ENCODE peak calls at places on chromosomes 3 and 15, in six cellular contexts. One of them, this sample, is unnamed.

GRCh38 chr15:68188647-68189046 is 16.5 kb downstream of the CALML4 start:
- DNase-seq in stimulated activated CD4-positive, alpha-beta T cell treated with anti-CD3 and anti-CD28 coated beads, Interleukin-2, amount 100 ng/mL, for 48 hours: no peak
- DNase-seq in amniotic epithelial cell: no peak
- DNase-seq in spleen: no peak
- DNase-seq in psoas muscle: no peak
- DNase-seq in activated naive CD4-positive, alpha-beta T cell treated with anti-CD3 and anti-CD28 coated beads, Interleukin-2, amount 10 ng/mL, durations not matched to agents 7 days and 5 days: no peak
- DNase-seq in this sample: no peak

GRCh38 chr3:13277860-13278531 is 142.1 kb downstream of the NUP210 start:
- DNase-seq in stimulated activated CD4-positive, alpha-beta T cell treated with anti-CD3 and anti-CD28 coated beads, Interleukin-2, amount 100 ng/mL, for 48 hours: no peak
- DNase-seq in psoas muscle: peak
- DNase-seq in activated naive CD4-positive, alpha-beta T cell treated with anti-CD3 and anti-CD28 coated beads, Interleukin-2, amount 10 ng/mL, durations not matched to agents 7 days and 5 days: no peak
- DNase-seq in spleen: peak
- DNase-seq in amniotic epithelial cell: no peak
- DNase-seq in this sample: no peak

GRCh38 chr3:11167590-11167989 is 13.3 kb downstream of the HRH1 start:
- DNase-seq in activated naive CD4-positive, alpha-beta T cell treated with anti-CD3 and anti-CD28 coated beads, Interleukin-2, amount 10 ng/mL, durations not matched to agents 7 days and 5 days: no peak
- DNase-seq in spleen: peak
- DNase-seq in stimulated activated CD4-positive, alpha-beta T cell treated with anti-CD3 and anti-CD28 coated beads, Interleukin-2, amount 100 ng/mL, for 48 hours: no peak
- DNase-seq in psoas muscle: no peak
- DNase-seq in amniotic epithelial cell: no peak
- DNase-seq in this sample: no peak

GRCh38 chr3:74592359-74592758 is 22.1 kb downstream of the CNTN3 start:
- DNase-seq in stimulated activated CD4-positive, alpha-beta T cell treated with anti-CD3 and anti-CD28 coated beads, Interleukin-2, amount 100 ng/mL, for 48 hours: no peak
- DNase-seq in spleen: no peak
- DNase-seq in activated naive CD4-positive, alpha-beta T cell treated with anti-CD3 and anti-CD28 coated beads, Interleukin-2, amount 10 ng/mL, durations not matched to agents 7 days and 5 days: no peak
- DNase-seq in psoas muscle: no peak
- DNase-seq in amniotic epithelial cell: no peak
- DNase-seq in this sample: no peak

GRCh38 chr3:120850326-120851295 is 57.4 kb upstream of the STXBP5L start:
- DNase-seq in spleen: no peak
- DNase-seq in stimulated activated CD4-positive, alpha-beta T cell treated with anti-CD3 and anti-CD28 coated beads, Interleukin-2, amount 100 ng/mL, for 48 hours: no peak
- DNase-seq in psoas muscle: no peak
- DNase-seq in amniotic epithelial cell: peak
- DNase-seq in activated naive CD4-positive, alpha-beta T cell treated with anti-CD3 and anti-CD28 coated beads, Interleukin-2, amount 10 ng/mL, durations not matched to agents 7 days and 5 days: no peak
- DNase-seq in this sample: no peak

GRCh38 chr3:48661501-48662139 is 1.1 kb downstream of the CELSR3 start:
- DNase-seq in spleen: peak
- DNase-seq in psoas muscle: peak
- DNase-seq in amniotic epithelial cell: peak
- DNase-seq in stimulated activated CD4-positive, alpha-beta T cell treated with anti-CD3 and anti-CD28 coated beads, Interleukin-2, amount 100 ng/mL, for 48 hours: peak
- DNase-seq in activated naive CD4-positive, alpha-beta T cell treated with anti-CD3 and anti-CD28 coated beads, Interleukin-2, amount 10 ng/mL, durations not matched to agents 7 days and 5 days: peak
- DNase-seq in this sample: peak

GRCh38 chr3:99023590-99024192 is 122.2 kb upstream of the DCBLD2 start:
- DNase-seq in activated naive CD4-positive, alpha-beta T cell treated with anti-CD3 and anti-CD28 coated beads, Interleukin-2, amount 10 ng/mL, durations not matched to agents 7 days and 5 days: no peak
- DNase-seq in amniotic epithelial cell: peak
- DNase-seq in psoas muscle: no peak
- DNase-seq in spleen: no peak
- DNase-seq in stimulated activated CD4-positive, alpha-beta T cell treated with anti-CD3 and anti-CD28 coated beads, Interleukin-2, amount 100 ng/mL, for 48 hours: no peak
- DNase-seq in this sample: no peak

GRCh38 chr3:124483915-124484470 is 246.3 kb upstream of the UMPS start:
- DNase-seq in stimulated activated CD4-positive, alpha-beta T cell treated with anti-CD3 and anti-CD28 coated beads, Interleukin-2, amount 100 ng/mL, for 48 hours: no peak
- DNase-seq in activated naive CD4-positive, alpha-beta T cell treated with anti-CD3 and anti-CD28 coated beads, Interleukin-2, amount 10 ng/mL, durations not matched to agents 7 days and 5 days: no peak
- DNase-seq in spleen: no peak
- DNase-seq in psoas muscle: no peak
- DNase-seq in amniotic epithelial cell: peak
- DNase-seq in this sample: no peak

GRCh38 chr15:67720556-67721175 is 104.6 kb upstream of the SKOR1 start:
- DNase-seq in amniotic epithelial cell: no peak
- DNase-seq in spleen: no peak
- DNase-seq in activated naive CD4-positive, alpha-beta T cell treated with anti-CD3 and anti-CD28 coated beads, Interleukin-2, amount 10 ng/mL, durations not matched to agents 7 days and 5 days: no peak
- DNase-seq in stimulated activated CD4-positive, alpha-beta T cell treated with anti-CD3 and anti-CD28 coated beads, Interleukin-2, amount 100 ng/mL, for 48 hours: no peak
- DNase-seq in psoas muscle: no peak
- DNase-seq in this sample: no peak

GRCh38 chr3:122067214-122067550 is 12.0 kb downstream of the CD86 start:
- DNase-seq in spleen: no peak
- DNase-seq in amniotic epithelial cell: no peak
- DNase-seq in stimulated activated CD4-positive, alpha-beta T cell treated with anti-CD3 and anti-CD28 coated beads, Interleukin-2, amount 100 ng/mL, for 48 hours: no peak
- DNase-seq in psoas muscle: no peak
- DNase-seq in activated naive CD4-positive, alpha-beta T cell treated with anti-CD3 and anti-CD28 coated beads, Interleukin-2, amount 10 ng/mL, durations not matched to agents 7 days and 5 days: no peak
- DNase-seq in this sample: no peak

GRCh38 chr3:119297169-119297568 is 3.0 kb downstream of the ARHGAP31 start:
- DNase-seq in activated naive CD4-positive, alpha-beta T cell treated with anti-CD3 and anti-CD28 coated beads, Interleukin-2, amount 10 ng/mL, durations not matched to agents 7 days and 5 days: no peak
- DNase-seq in amniotic epithelial cell: no peak
- DNase-seq in stimulated activated CD4-positive, alpha-beta T cell treated with anti-CD3 and anti-CD28 coated beads, Interleukin-2, amount 100 ng/mL, for 48 hours: no peak
- DNase-seq in psoas muscle: no peak
- DNase-seq in spleen: peak
- DNase-seq in this sample: no peak

GRCh38 chr15:85708402-85708932 is 86.3 kb downstream of the KLHL25 start:
- DNase-seq in spleen: no peak
- DNase-seq in amniotic epithelial cell: peak
- DNase-seq in stimulated activated CD4-positive, alpha-beta T cell treated with anti-CD3 and anti-CD28 coated beads, Interleukin-2, amount 100 ng/mL, for 48 hours: no peak
- DNase-seq in activated naive CD4-positive, alpha-beta T cell treated with anti-CD3 and anti-CD28 coated beads, Interleukin-2, amount 10 ng/mL, durations not matched to agents 7 days and 5 days: no peak
- DNase-seq in psoas muscle: no peak
- DNase-seq in this sample: no peak

GRCh38 chr3:197371521-197372075 is 73.2 kb upstream of the DLG1 start:
- DNase-seq in amniotic epithelial cell: no peak
- DNase-seq in spleen: no peak
- DNase-seq in activated naive CD4-positive, alpha-beta T cell treated with anti-CD3 and anti-CD28 coated beads, Interleukin-2, amount 10 ng/mL, durations not matched to agents 7 days and 5 days: no peak
- DNase-seq in stimulated activated CD4-positive, alpha-beta T cell treated with anti-CD3 and anti-CD28 coated beads, Interleukin-2, amount 100 ng/mL, for 48 hours: no peak
- DNase-seq in psoas muscle: no peak
- DNase-seq in this sample: no peak

GRCh38 chr3:106068795-106069194 is 200.0 kb upstream of the CBLB start:
- DNase-seq in activated naive CD4-positive, alpha-beta T cell treated with anti-CD3 and anti-CD28 coated beads, Interleukin-2, amount 10 ng/mL, durations not matched to agents 7 days and 5 days: no peak
- DNase-seq in spleen: no peak
- DNase-seq in stimulated activated CD4-positive, alpha-beta T cell treated with anti-CD3 and anti-CD28 coated beads, Interleukin-2, amount 100 ng/mL, for 48 hours: no peak
- DNase-seq in psoas muscle: no peak
- DNase-seq in amniotic epithelial cell: no peak
- DNase-seq in this sample: no peak

GRCh38 chr15:60534546-60534945 is 55.6 kb upstream of the ICE2 start:
- DNase-seq in spleen: no peak
- DNase-seq in activated naive CD4-positive, alpha-beta T cell treated with anti-CD3 and anti-CD28 coated beads, Interleukin-2, amount 10 ng/mL, durations not matched to agents 7 days and 5 days: no peak
- DNase-seq in psoas muscle: no peak
- DNase-seq in stimulated activated CD4-positive, alpha-beta T cell treated with anti-CD3 and anti-CD28 coated beads, Interleukin-2, amount 100 ng/mL, for 48 hours: no peak
- DNase-seq in amniotic epithelial cell: no peak
- DNase-seq in this sample: no peak

GRCh38 chr3:101829066-101829830 is 20.1 kb upstream of the NFKBIZ start:
- DNase-seq in amniotic epithelial cell: peak
- DNase-seq in activated naive CD4-positive, alpha-beta T cell treated with anti-CD3 and anti-CD28 coated beads, Interleukin-2, amount 10 ng/mL, durations not matched to agents 7 days and 5 days: peak
- DNase-seq in spleen: peak
- DNase-seq in stimulated activated CD4-positive, alpha-beta T cell treated with anti-CD3 and anti-CD28 coated beads, Interleukin-2, amount 100 ng/mL, for 48 hours: peak
- DNase-seq in psoas muscle: peak
- DNase-seq in this sample: peak

GRCh38 chr3:63278171-63278999 is at the start of gene SYNPR:
- DNase-seq in psoas muscle: no peak
- DNase-seq in amniotic epithelial cell: no peak
- DNase-seq in stimulated activated CD4-positive, alpha-beta T cell treated with anti-CD3 and anti-CD28 coated beads, Interleukin-2, amount 100 ng/mL, for 48 hours: no peak
- DNase-seq in spleen: no peak
- DNase-seq in activated naive CD4-positive, alpha-beta T cell treated with anti-CD3 and anti-CD28 coated beads, Interleukin-2, amount 10 ng/mL, durations not matched to agents 7 days and 5 days: no peak
- DNase-seq in this sample: no peak

GRCh38 chr3:194257916-194258668 is 93.0 kb downstream of the CPN2 start:
- DNase-seq in spleen: no peak
- DNase-seq in amniotic epithelial cell: no peak
- DNase-seq in activated naive CD4-positive, alpha-beta T cell treated with anti-CD3 and anti-CD28 coated beads, Interleukin-2, amount 10 ng/mL, durations not matched to agents 7 days and 5 days: peak
- DNase-seq in stimulated activated CD4-positive, alpha-beta T cell treated with anti-CD3 and anti-CD28 coated beads, Interleukin-2, amount 100 ng/mL, for 48 hours: no peak
- DNase-seq in psoas muscle: no peak
- DNase-seq in this sample: no peak

GRCh38 chr15:38076806-38077205 is 142.4 kb downstream of the TMCO5A start:
- DNase-seq in psoas muscle: peak
- DNase-seq in activated naive CD4-positive, alpha-beta T cell treated with anti-CD3 and anti-CD28 coated beads, Interleukin-2, amount 10 ng/mL, durations not matched to agents 7 days and 5 days: no peak
- DNase-seq in spleen: peak
- DNase-seq in stimulated activated CD4-positive, alpha-beta T cell treated with anti-CD3 and anti-CD28 coated beads, Interleukin-2, amount 100 ng/mL, for 48 hours: no peak
- DNase-seq in amniotic epithelial cell: no peak
- DNase-seq in this sample: no peak

GRCh38 chr15:76334438-76335004 is 2.1 kb upstream of the ISL2 start:
- DNase-seq in activated naive CD4-positive, alpha-beta T cell treated with anti-CD3 and anti-CD28 coated beads, Interleukin-2, amount 10 ng/mL, durations not matched to agents 7 days and 5 days: no peak
- DNase-seq in psoas muscle: no peak
- DNase-seq in spleen: no peak
- DNase-seq in amniotic epithelial cell: no peak
- DNase-seq in stimulated activated CD4-positive, alpha-beta T cell treated with anti-CD3 and anti-CD28 coated beads, Interleukin-2, amount 100 ng/mL, for 48 hours: no peak
- DNase-seq in this sample: no peak

GRCh38 chr15:70208332-70208731 is 110.6 kb upstream of the TLE3 start:
- DNase-seq in stimulated activated CD4-positive, alpha-beta T cell treated with anti-CD3 and anti-CD28 coated beads, Interleukin-2, amount 100 ng/mL, for 48 hours: no peak
- DNase-seq in psoas muscle: no peak
- DNase-seq in amniotic epithelial cell: no peak
- DNase-seq in spleen: peak
- DNase-seq in activated naive CD4-positive, alpha-beta T cell treated with anti-CD3 and anti-CD28 coated beads, Interleukin-2, amount 10 ng/mL, durations not matched to agents 7 days and 5 days: no peak
- DNase-seq in this sample: no peak

GRCh38 chr15:78906310-78906608 is 33.6 kb downstream of the MORF4L1 start:
- DNase-seq in spleen: no peak
- DNase-seq in stimulated activated CD4-positive, alpha-beta T cell treated with anti-CD3 and anti-CD28 coated beads, Interleukin-2, amount 100 ng/mL, for 48 hours: no peak
- DNase-seq in amniotic epithelial cell: peak
- DNase-seq in activated naive CD4-positive, alpha-beta T cell treated with anti-CD3 and anti-CD28 coated beads, Interleukin-2, amount 10 ng/mL, durations not matched to agents 7 days and 5 days: no peak
- DNase-seq in psoas muscle: no peak
- DNase-seq in this sample: no peak

GRCh38 chr15:80418892-80419537 is 14.8 kb downstream of the ARNT2 start:
- DNase-seq in psoas muscle: no peak
- DNase-seq in stimulated activated CD4-positive, alpha-beta T cell treated with anti-CD3 and anti-CD28 coated beads, Interleukin-2, amount 100 ng/mL, for 48 hours: no peak
- DNase-seq in activated naive CD4-positive, alpha-beta T cell treated with anti-CD3 and anti-CD28 coated beads, Interleukin-2, amount 10 ng/mL, durations not matched to agents 7 days and 5 days: no peak
- DNase-seq in amniotic epithelial cell: peak
- DNase-seq in spleen: no peak
- DNase-seq in this sample: no peak

GRCh38 chr15:47437492-47437891 is 279.8 kb upstream of the SEMA6D start:
- DNase-seq in psoas muscle: no peak
- DNase-seq in activated naive CD4-positive, alpha-beta T cell treated with anti-CD3 and anti-CD28 coated beads, Interleukin-2, amount 10 ng/mL, durations not matched to agents 7 days and 5 days: no peak
- DNase-seq in spleen: no peak
- DNase-seq in stimulated activated CD4-positive, alpha-beta T cell treated with anti-CD3 and anti-CD28 coated beads, Interleukin-2, amount 100 ng/mL, for 48 hours: no peak
- DNase-seq in amniotic epithelial cell: no peak
- DNase-seq in this sample: no peak

GRCh38 chr3:36677331-36678007 is 86.9 kb downstream of the DCLK3 start:
- DNase-seq in stimulated activated CD4-positive, alpha-beta T cell treated with anti-CD3 and anti-CD28 coated beads, Interleukin-2, amount 100 ng/mL, for 48 hours: no peak
- DNase-seq in activated naive CD4-positive, alpha-beta T cell treated with anti-CD3 and anti-CD28 coated beads, Interleukin-2, amount 10 ng/mL, durations not matched to agents 7 days and 5 days: no peak
- DNase-seq in amniotic epithelial cell: peak
- DNase-seq in spleen: no peak
- DNase-seq in psoas muscle: no peak
- DNase-seq in this sample: no peak

GRCh38 chr3:86967062-86967461 is 23.9 kb downstream of the VGLL3 start:
- DNase-seq in stimulated activated CD4-positive, alpha-beta T cell treated with anti-CD3 and anti-CD28 coated beads, Interleukin-2, amount 100 ng/mL, for 48 hours: no peak
- DNase-seq in psoas muscle: no peak
- DNase-seq in amniotic epithelial cell: no peak
- DNase-seq in activated naive CD4-positive, alpha-beta T cell treated with anti-CD3 and anti-CD28 coated beads, Interleukin-2, amount 10 ng/mL, durations not matched to agents 7 days and 5 days: no peak
- DNase-seq in spleen: no peak
- DNase-seq in this sample: no peak

GRCh38 chr3:117696871-117697270 is 987.3 kb downstream of the TUSC7 start:
- DNase-seq in stimulated activated CD4-positive, alpha-beta T cell treated with anti-CD3 and anti-CD28 coated beads, Interleukin-2, amount 100 ng/mL, for 48 hours: no peak
- DNase-seq in spleen: no peak
- DNase-seq in activated naive CD4-positive, alpha-beta T cell treated with anti-CD3 and anti-CD28 coated beads, Interleukin-2, amount 10 ng/mL, durations not matched to agents 7 days and 5 days: no peak
- DNase-seq in psoas muscle: no peak
- DNase-seq in amniotic epithelial cell: no peak
- DNase-seq in this sample: no peak

GRCh38 chr3:16311960-16312451 is 47.0 kb downstream of the OXNAD1 start:
- DNase-seq in activated naive CD4-positive, alpha-beta T cell treated with anti-CD3 and anti-CD28 coated beads, Interleukin-2, amount 10 ng/mL, durations not matched to agents 7 days and 5 days: peak
- DNase-seq in spleen: no peak
- DNase-seq in psoas muscle: peak
- DNase-seq in stimulated activated CD4-positive, alpha-beta T cell treated with anti-CD3 and anti-CD28 coated beads, Interleukin-2, amount 100 ng/mL, for 48 hours: no peak
- DNase-seq in amniotic epithelial cell: peak
- DNase-seq in this sample: peak